ENCODE peak calls at places on chromosomes 4 and X, in eight cellular contexts. One of them, this sample, is unnamed.

GRCh38 chr4:23958749-23959148 is 68.9 kb upstream of the PPARGC1A start:
- DNase-seq in HCT116: no peak
- DNase-seq in lower leg skin: no peak
- DNase-seq in vagina: no peak
- DNase-seq in stomach: no peak
- DNase-seq in GM12891: no peak
- DNase-seq in A549: no peak
- DNase-seq in Peyer's patch: no peak
- DNase-seq in this sample: no peak

GRCh38 chr4:113179996-113180395 is 130.5 kb downstream of the ANK2 start:
- DNase-seq in A549: no peak
- DNase-seq in HCT116: no peak
- DNase-seq in Peyer's patch: no peak
- DNase-seq in lower leg skin: no peak
- DNase-seq in GM12891: no peak
- DNase-seq in stomach: no peak
- DNase-seq in vagina: no peak
- DNase-seq in this sample: no peak

GRCh38 chr4:149605601-149606378 is 209.9 kb downstream of the IQCM start:
- DNase-seq in Peyer's patch: no peak
- DNase-seq in HCT116: no peak
- DNase-seq in vagina: no peak
- DNase-seq in lower leg skin: no peak
- DNase-seq in GM12891: no peak
- DNase-seq in A549: no peak
- DNase-seq in stomach: no peak
- DNase-seq in this sample: no peak

GRCh38 chrX:133859860-133860259 is 125.5 kb downstream of the GPC3 start:
- DNase-seq in GM12891: no peak
- DNase-seq in HCT116: no peak
- DNase-seq in lower leg skin: no peak
- DNase-seq in stomach: no peak
- DNase-seq in A549: no peak
- DNase-seq in vagina: no peak
- DNase-seq in Peyer's patch: no peak
- DNase-seq in this sample: no peak

GRCh38 chr4:74394476-74395136 is 29.7 kb downstream of the EREG start:
- DNase-seq in vagina: no peak
- DNase-seq in A549: no peak
- DNase-seq in lower leg skin: no peak
- DNase-seq in GM12891: no peak
- DNase-seq in HCT116: peak; percentile 82
- DNase-seq in stomach: no peak
- DNase-seq in Peyer's patch: no peak
- DNase-seq in this sample: no peak

GRCh38 chr4:55183926-55184599 is 58.7 kb upstream of the KDR start:
- DNase-seq in A549: peak; percentile 53
- DNase-seq in Peyer's patch: no peak
- DNase-seq in vagina: no peak
- DNase-seq in lower leg skin: no peak
- DNase-seq in HCT116: peak; percentile 87
- DNase-seq in stomach: peak; percentile 27
- DNase-seq in GM12891: no peak
- DNase-seq in this sample: peak; percentile 26

GRCh38 chr4:81459233-81459632 is 12.5 kb downstream of the RASGEF1B start:
- DNase-seq in stomach: no peak
- DNase-seq in Peyer's patch: no peak
- DNase-seq in vagina: no peak
- DNase-seq in HCT116: no peak
- DNase-seq in GM12891: no peak
- DNase-seq in lower leg skin: no peak
- DNase-seq in A549: no peak
- DNase-seq in this sample: no peak

GRCh38 chrX:19613645-19614323 is 98.5 kb upstream of the MAP3K15 start:
- DNase-seq in GM12891: no peak
- DNase-seq in Peyer's patch: peak; percentile 47
- DNase-seq in A549: no peak
- DNase-seq in stomach: peak; percentile 63
- DNase-seq in vagina: no peak
- DNase-seq in HCT116: no peak
- DNase-seq in lower leg skin: no peak
- DNase-seq in this sample: no peak

GRCh38 chr4:68385267-68385666 is 35.4 kb upstream of the YTHDC1 start:
- DNase-seq in stomach: no peak
- DNase-seq in lower leg skin: no peak
- DNase-seq in GM12891: no peak
- DNase-seq in HCT116: no peak
- DNase-seq in vagina: no peak
- DNase-seq in Peyer's patch: no peak
- DNase-seq in A549: no peak
- DNase-seq in this sample: no peak

GRCh38 chr4:40514409-40515025 is 115.1 kb downstream of the RBM47 start:
- DNase-seq in stomach: peak; percentile 83
- DNase-seq in vagina: no peak
- DNase-seq in lower leg skin: no peak
- DNase-seq in Peyer's patch: peak; percentile 66
- DNase-seq in GM12891: no peak
- DNase-seq in A549: peak; percentile 39
- DNase-seq in HCT116: no peak
- DNase-seq in this sample: no peak

GRCh38 chr4:56958111-56958517 is 19.3 kb downstream of the NOA1 start:
- DNase-seq in GM12891: no peak
- DNase-seq in vagina: peak; percentile 97
- DNase-seq in stomach: peak; percentile 65
- DNase-seq in lower leg skin: peak; percentile 97
- DNase-seq in HCT116: no peak
- DNase-seq in A549: peak; percentile 13
- DNase-seq in Peyer's patch: no peak
- DNase-seq in this sample: peak; percentile 9

GRCh38 chr4:53314257-53314656 is 51.6 kb downstream of the SCFD2 start:
- DNase-seq in vagina: no peak
- DNase-seq in stomach: no peak
- DNase-seq in lower leg skin: no peak
- DNase-seq in HCT116: no peak
- DNase-seq in A549: no peak
- DNase-seq in Peyer's patch: no peak
- DNase-seq in GM12891: no peak
- DNase-seq in this sample: no peak

GRCh38 chrX:74492720-74493201 is 71.5 kb downstream of the SLC16A2 start:
- DNase-seq in vagina: no peak
- DNase-seq in Peyer's patch: no peak
- DNase-seq in lower leg skin: no peak
- DNase-seq in A549: peak; percentile 1
- DNase-seq in stomach: no peak
- DNase-seq in HCT116: no peak
- DNase-seq in GM12891: no peak
- DNase-seq in this sample: no peak

GRCh38 chrX:22404297-22404696 is 131.6 kb downstream of the CBLL2 start:
- DNase-seq in lower leg skin: no peak
- DNase-seq in vagina: no peak
- DNase-seq in GM12891: no peak
- DNase-seq in stomach: no peak
- DNase-seq in Peyer's patch: no peak
- DNase-seq in A549: no peak
- DNase-seq in HCT116: no peak
- DNase-seq in this sample: no peak

GRCh38 chrX:150779367-150779766 is 86.2 kb downstream of the MTMR1 start:
- DNase-seq in GM12891: no peak
- DNase-seq in vagina: no peak
- DNase-seq in stomach: no peak
- DNase-seq in A549: no peak
- DNase-seq in lower leg skin: peak; percentile 79
- DNase-seq in Peyer's patch: no peak
- DNase-seq in HCT116: no peak
- DNase-seq in this sample: no peak

GRCh38 chr4:74649193-74649592 is 145.1 kb downstream of the BTC start:
- DNase-seq in stomach: no peak
- DNase-seq in HCT116: no peak
- DNase-seq in GM12891: no peak
- DNase-seq in vagina: no peak
- DNase-seq in A549: peak; percentile 56
- DNase-seq in lower leg skin: no peak
- DNase-seq in Peyer's patch: no peak
- DNase-seq in this sample: no peak

GRCh38 chr4:8277356-8278008 is 7.9 kb downstream of the HTRA3 start:
- DNase-seq in stomach: no peak
- DNase-seq in vagina: no peak
- DNase-seq in GM12891: no peak
- DNase-seq in HCT116: no peak
- DNase-seq in A549: no peak
- DNase-seq in Peyer's patch: no peak
- DNase-seq in lower leg skin: no peak
- DNase-seq in this sample: no peak

GRCh38 chr4:7364979-7365378 is 69.8 kb downstream of the PSAPL1 start:
- DNase-seq in HCT116: no peak
- DNase-seq in lower leg skin: no peak
- DNase-seq in A549: no peak
- DNase-seq in Peyer's patch: no peak
- DNase-seq in GM12891: no peak
- DNase-seq in vagina: no peak
- DNase-seq in stomach: no peak
- DNase-seq in this sample: no peak

GRCh38 chr4:147583876-147584275 is 33.3 kb upstream of the TMEM184C start:
- DNase-seq in HCT116: no peak
- DNase-seq in vagina: no peak
- DNase-seq in A549: no peak
- DNase-seq in lower leg skin: no peak
- DNase-seq in stomach: no peak
- DNase-seq in Peyer's patch: no peak
- DNase-seq in GM12891: no peak
- DNase-seq in this sample: no peak

GRCh38 chrX:121598356-121598755 is 550.9 kb downstream of the GLUD2 start:
- DNase-seq in A549: peak; percentile 16
- DNase-seq in stomach: no peak
- DNase-seq in vagina: no peak
- DNase-seq in Peyer's patch: no peak
- DNase-seq in lower leg skin: no peak
- DNase-seq in GM12891: no peak
- DNase-seq in HCT116: no peak
- DNase-seq in this sample: no peak

GRCh38 chr4:161320377-161320776 is 843.4 kb downstream of the FSTL5 start:
- DNase-seq in lower leg skin: no peak
- DNase-seq in vagina: no peak
- DNase-seq in stomach: no peak
- DNase-seq in HCT116: peak; percentile 56
- DNase-seq in A549: peak; percentile 54
- DNase-seq in Peyer's patch: no peak
- DNase-seq in GM12891: no peak
- DNase-seq in this sample: no peak

GRCh38 chrX:150146271-150146888 is 208.1 kb upstream of the EOLA2 start:
- DNase-seq in Peyer's patch: no peak
- DNase-seq in stomach: no peak
- DNase-seq in lower leg skin: no peak
- DNase-seq in HCT116: no peak
- DNase-seq in GM12891: no peak
- DNase-seq in vagina: peak; percentile 58
- DNase-seq in A549: no peak
- DNase-seq in this sample: no peak

GRCh38 chr4:152537881-152538280 is 2.0 kb upstream of the FBXW7 start:
- DNase-seq in A549: no peak
- DNase-seq in GM12891: no peak
- DNase-seq in Peyer's patch: no peak
- DNase-seq in vagina: no peak
- DNase-seq in HCT116: no peak
- DNase-seq in lower leg skin: no peak
- DNase-seq in stomach: no peak
- DNase-seq in this sample: no peak

GRCh38 chr4:152534541-152535231 is 1.2 kb downstream of the FBXW7 start:
- DNase-seq in lower leg skin: peak; percentile 89
- DNase-seq in GM12891: no peak
- DNase-seq in Peyer's patch: peak; percentile 72
- DNase-seq in HCT116: no peak
- DNase-seq in stomach: peak; percentile 54
- DNase-seq in A549: no peak
- DNase-seq in vagina: no peak
- DNase-seq in this sample: no peak

GRCh38 chr4:152536545-152537182 is 772 bp upstream of the FBXW7 start:
- DNase-seq in HCT116: peak; percentile 7
- DNase-seq in A549: peak; percentile 44
- DNase-seq in lower leg skin: no peak
- DNase-seq in stomach: no peak
- DNase-seq in vagina: no peak
- DNase-seq in GM12891: no peak
- DNase-seq in Peyer's patch: no peak
- DNase-seq in this sample: no peak

GRCh38 chr4:152535903-152536544 is at the start of gene FBXW7:
- DNase-seq in GM12891: peak; percentile 86
- DNase-seq in vagina: peak; percentile 99
- DNase-seq in Peyer's patch: peak; percentile 100
- DNase-seq in lower leg skin: peak; percentile 100
- DNase-seq in HCT116: peak; percentile 96
- DNase-seq in A549: peak; percentile 96
- DNase-seq in stomach: peak; percentile 99
- DNase-seq in this sample: peak; percentile 69

GRCh38 chr4:152535236-152535902 is 523 bp downstream of the FBXW7 start:
- DNase-seq in lower leg skin: no peak
- DNase-seq in Peyer's patch: peak; percentile 62
- DNase-seq in stomach: no peak
- DNase-seq in vagina: no peak
- DNase-seq in HCT116: no peak
- DNase-seq in A549: no peak
- DNase-seq in GM12891: no peak
- DNase-seq in this sample: no peak
- TF ChIP-seq POLR2A in lower leg skin: no peak
- TF ChIP-seq POLR2A in Peyer's patch: no peak
- TF ChIP-seq POLR2A in stomach: no peak
- TF ChIP-seq POLR2A in vagina: no peak
- TF ChIP-seq POLR2A in HCT116: no peak
- TF ChIP-seq POLR2A in A549: no peak
- TF ChIP-seq POLR2A in GM12891: no peak
- TF ChIP-seq POLR2A in this sample: no peak

GRCh38 chr4:119026662-119027444 is 108.8 kb upstream of the MYOZ2 start:
- DNase-seq in lower leg skin: no peak
- DNase-seq in HCT116: no peak
- DNase-seq in vagina: peak; percentile 91
- DNase-seq in GM12891: no peak
- DNase-seq in A549: peak; percentile 53
- DNase-seq in stomach: no peak
- DNase-seq in Peyer's patch: no peak
- DNase-seq in this sample: no peak
- TF ChIP-seq POLR2A in lower leg skin: no peak
- TF ChIP-seq POLR2A in HCT116: no peak
- TF ChIP-seq POLR2A in vagina: no peak
- TF ChIP-seq POLR2A in GM12891: no peak
- TF ChIP-seq POLR2A in A549: peak; percentile 12
- TF ChIP-seq POLR2A in stomach: no peak
- TF ChIP-seq POLR2A in Peyer's patch: no peak
- TF ChIP-seq POLR2A in this sample: no peak

GRCh38 chr4:25312496-25313193 is at the start of gene ZCCHC4:
- DNase-seq in HCT116: peak; percentile 86
- DNase-seq in vagina: no peak
- DNase-seq in GM12891: peak; percentile 54
- DNase-seq in Peyer's patch: peak; percentile 95
- DNase-seq in stomach: peak; percentile 94
- DNase-seq in lower leg skin: peak; percentile 97
- DNase-seq in A549: peak; percentile 91
- DNase-seq in this sample: peak; percentile 42
- TF ChIP-seq POLR2A in HCT116: peak; percentile 34
- TF ChIP-seq POLR2A in vagina: no peak
- TF ChIP-seq POLR2A in GM12891: peak; percentile 90
- TF ChIP-seq POLR2A in Peyer's patch: peak; percentile 33
- TF ChIP-seq POLR2A in stomach: no peak
- TF ChIP-seq POLR2A in lower leg skin: no peak
- TF ChIP-seq POLR2A in A549: peak; percentile 51
- TF ChIP-seq POLR2A in this sample: peak; percentile 46

GRCh38 chr4:171719691-171720090 is 93.5 kb upstream of the GALNTL6 start:
- DNase-seq in Peyer's patch: no peak
- DNase-seq in lower leg skin: no peak
- DNase-seq in HCT116: no peak
- DNase-seq in vagina: no peak
- DNase-seq in stomach: no peak
- DNase-seq in A549: no peak
- DNase-seq in GM12891: no peak
- DNase-seq in this sample: no peak
- TF ChIP-seq POLR2A in Peyer's patch: no peak
- TF ChIP-seq POLR2A in lower leg skin: no peak
- TF ChIP-seq POLR2A in HCT116: no peak
- TF ChIP-seq POLR2A in vagina: no peak
- TF ChIP-seq POLR2A in stomach: no peak
- TF ChIP-seq POLR2A in A549: no peak
- TF ChIP-seq POLR2A in GM12891: no peak
- TF ChIP-seq POLR2A in this sample: no peak